ENCODE peak calls at places on chromosomes 2 and 18, in eight cellular contexts. One of them, this sample, is unnamed.

GRCh38 chr2:6412533-6413085 is 453.1 kb downstream of the CMPK2 start:
- DNase-seq in fibroblast of pulmonary artery: no peak
- DNase-seq in pancreas: no peak
- DNase-seq in A549: no peak
- DNase-seq in transverse colon: no peak
- DNase-seq in BJ: no peak
- DNase-seq in HFF-Myc: no peak
- DNase-seq in upper lobe of left lung: no peak
- DNase-seq in this sample: no peak

GRCh38 chr18:13390196-13390595 is 171.6 kb downstream of the LDLRAD4 start:
- DNase-seq in transverse colon: no peak
- DNase-seq in upper lobe of left lung: peak
- DNase-seq in HFF-Myc: no peak
- DNase-seq in pancreas: no peak
- DNase-seq in fibroblast of pulmonary artery: no peak
- DNase-seq in BJ: no peak
- DNase-seq in A549: no peak
- DNase-seq in this sample: no peak

GRCh38 chr2:214674278-214674677 is 135.2 kb downstream of the BARD1 start:
- DNase-seq in upper lobe of left lung: no peak
- DNase-seq in BJ: no peak
- DNase-seq in transverse colon: no peak
- DNase-seq in HFF-Myc: no peak
- DNase-seq in A549: no peak
- DNase-seq in pancreas: no peak
- DNase-seq in fibroblast of pulmonary artery: no peak
- DNase-seq in this sample: no peak

GRCh38 chr2:239814136-239814916 is 210.8 kb downstream of the NDUFA10 start:
- DNase-seq in fibroblast of pulmonary artery: no peak
- DNase-seq in upper lobe of left lung: no peak
- DNase-seq in HFF-Myc: no peak
- DNase-seq in transverse colon: no peak
- DNase-seq in pancreas: no peak
- DNase-seq in BJ: no peak
- DNase-seq in A549: no peak
- DNase-seq in this sample: no peak

GRCh38 chr2:205800257-205800656 is 118.0 kb downstream of the NRP2 start:
- DNase-seq in HFF-Myc: no peak
- DNase-seq in BJ: no peak
- DNase-seq in fibroblast of pulmonary artery: peak
- DNase-seq in A549: no peak
- DNase-seq in transverse colon: no peak
- DNase-seq in pancreas: no peak
- DNase-seq in upper lobe of left lung: no peak
- DNase-seq in this sample: no peak

GRCh38 chr2:205321240-205321639 is 361.1 kb upstream of the NRP2 start:
- DNase-seq in BJ: no peak
- DNase-seq in HFF-Myc: no peak
- DNase-seq in upper lobe of left lung: no peak
- DNase-seq in A549: no peak
- DNase-seq in fibroblast of pulmonary artery: peak
- DNase-seq in transverse colon: no peak
- DNase-seq in pancreas: no peak
- DNase-seq in this sample: no peak

GRCh38 chr2:173161040-173161439 is 85.4 kb downstream of the MAP3K20 start:
- DNase-seq in pancreas: no peak
- DNase-seq in fibroblast of pulmonary artery: peak
- DNase-seq in transverse colon: no peak
- DNase-seq in BJ: no peak
- DNase-seq in upper lobe of left lung: no peak
- DNase-seq in HFF-Myc: no peak
- DNase-seq in A549: no peak
- DNase-seq in this sample: no peak

GRCh38 chr2:120992791-120993555 is 257.3 kb downstream of the GLI2 start:
- DNase-seq in transverse colon: no peak
- DNase-seq in upper lobe of left lung: no peak
- DNase-seq in HFF-Myc: no peak
- DNase-seq in A549: no peak
- DNase-seq in fibroblast of pulmonary artery: no peak
- DNase-seq in pancreas: peak
- DNase-seq in BJ: no peak
- DNase-seq in this sample: no peak

GRCh38 chr2:60531638-60532216 is 21.7 kb downstream of the BCL11A start:
- DNase-seq in BJ: no peak
- DNase-seq in fibroblast of pulmonary artery: no peak
- DNase-seq in transverse colon: peak
- DNase-seq in pancreas: no peak
- DNase-seq in upper lobe of left lung: no peak
- DNase-seq in A549: no peak
- DNase-seq in HFF-Myc: no peak
- DNase-seq in this sample: no peak

GRCh38 chr2:60529111-60529510 is 24.3 kb downstream of the BCL11A start:
- DNase-seq in BJ: no peak
- DNase-seq in pancreas: no peak
- DNase-seq in A549: no peak
- DNase-seq in fibroblast of pulmonary artery: no peak
- DNase-seq in upper lobe of left lung: no peak
- DNase-seq in HFF-Myc: no peak
- DNase-seq in transverse colon: no peak
- DNase-seq in this sample: no peak

GRCh38 chr2:60530660-60531276 is 22.7 kb downstream of the BCL11A start:
- DNase-seq in HFF-Myc: no peak
- DNase-seq in transverse colon: peak
- DNase-seq in A549: no peak
- DNase-seq in fibroblast of pulmonary artery: no peak
- DNase-seq in pancreas: peak
- DNase-seq in upper lobe of left lung: no peak
- DNase-seq in BJ: no peak
- DNase-seq in this sample: peak

GRCh38 chr2:60528366-60528765 is 25.1 kb downstream of the BCL11A start:
- DNase-seq in upper lobe of left lung: no peak
- DNase-seq in transverse colon: no peak
- DNase-seq in A549: no peak
- DNase-seq in pancreas: no peak
- DNase-seq in BJ: no peak
- DNase-seq in HFF-Myc: no peak
- DNase-seq in fibroblast of pulmonary artery: no peak
- DNase-seq in this sample: no peak

GRCh38 chr2:60530228-60530627 is 23.2 kb downstream of the BCL11A start:
- DNase-seq in A549: no peak
- DNase-seq in upper lobe of left lung: peak
- DNase-seq in pancreas: peak
- DNase-seq in BJ: no peak
- DNase-seq in HFF-Myc: no peak
- DNase-seq in transverse colon: peak
- DNase-seq in fibroblast of pulmonary artery: no peak
- DNase-seq in this sample: peak
- H3K4me3 ChIP-seq in A549: no peak
- H3K4me3 ChIP-seq in upper lobe of left lung: no peak
- H3K4me3 ChIP-seq in pancreas: no peak
- H3K4me3 ChIP-seq in BJ: no peak
- H3K4me3 ChIP-seq in HFF-Myc: no peak
- H3K4me3 ChIP-seq in transverse colon: peak
- H3K4me3 ChIP-seq in fibroblast of pulmonary artery: no peak
- H3K4me3 ChIP-seq in this sample: no peak

GRCh38 chr2:114346658-114347057 is 95.8 kb upstream of the DPP10 start:
- DNase-seq in fibroblast of pulmonary artery: no peak
- DNase-seq in pancreas: no peak
- DNase-seq in HFF-Myc: no peak
- DNase-seq in upper lobe of left lung: no peak
- DNase-seq in BJ: no peak
- DNase-seq in transverse colon: no peak
- DNase-seq in A549: no peak
- DNase-seq in this sample: no peak
- H3K4me3 ChIP-seq in fibroblast of pulmonary artery: no peak
- H3K4me3 ChIP-seq in pancreas: no peak
- H3K4me3 ChIP-seq in HFF-Myc: no peak
- H3K4me3 ChIP-seq in upper lobe of left lung: no peak
- H3K4me3 ChIP-seq in BJ: no peak
- H3K4me3 ChIP-seq in transverse colon: no peak
- H3K4me3 ChIP-seq in A549: no peak
- H3K4me3 ChIP-seq in this sample: no peak

GRCh38 chr2:176173679-176174381 is 14.6 kb upstream of the HOXD1 start:
- DNase-seq in BJ: no peak
- DNase-seq in HFF-Myc: no peak
- DNase-seq in upper lobe of left lung: no peak
- DNase-seq in fibroblast of pulmonary artery: no peak
- DNase-seq in transverse colon: no peak
- DNase-seq in A549: no peak
- DNase-seq in pancreas: no peak
- DNase-seq in this sample: no peak
- H3K4me3 ChIP-seq in BJ: no peak
- H3K4me3 ChIP-seq in HFF-Myc: no peak
- H3K4me3 ChIP-seq in upper lobe of left lung: no peak
- H3K4me3 ChIP-seq in fibroblast of pulmonary artery: no peak
- H3K4me3 ChIP-seq in transverse colon: no peak
- H3K4me3 ChIP-seq in A549: no peak
- H3K4me3 ChIP-seq in pancreas: no peak
- H3K4me3 ChIP-seq in this sample: no peak

DNA sequence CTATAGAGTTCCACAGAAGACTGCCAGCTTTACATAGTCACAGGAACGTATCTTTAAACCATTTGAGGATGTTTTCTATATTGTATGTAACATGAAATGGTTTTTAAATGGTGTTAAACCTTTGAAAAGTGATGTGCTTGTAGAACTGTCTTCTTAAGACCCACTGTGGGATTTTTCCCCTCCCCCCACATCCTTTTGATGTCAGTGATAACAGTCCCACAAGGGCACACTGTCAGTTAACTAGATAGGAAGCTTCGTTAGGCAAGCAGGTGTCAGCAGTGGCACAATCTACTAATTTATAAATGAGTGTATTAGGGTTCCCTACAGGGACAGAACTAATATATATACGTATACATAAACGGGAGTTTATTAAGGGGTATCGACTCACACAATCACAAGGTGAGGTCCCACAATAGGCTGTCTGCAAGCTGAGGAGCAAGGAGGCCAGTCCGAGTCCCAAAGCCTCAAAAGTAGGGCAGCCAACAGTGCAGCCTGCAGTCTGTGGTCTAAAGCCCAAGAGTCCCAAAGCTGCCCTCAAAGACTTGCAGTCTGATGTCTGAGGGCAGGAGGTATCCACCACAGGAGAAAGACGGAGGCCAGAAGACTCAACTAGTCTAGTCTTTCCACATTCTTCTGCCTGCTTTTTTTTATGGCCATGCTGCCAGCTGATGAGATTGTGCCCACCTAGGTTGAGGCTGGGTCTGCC is 23.8 kb upstream of the HNRNPLL start:
- DNase-seq in A549: no peak
- DNase-seq in pancreas: no peak
- DNase-seq in HFF-Myc: no peak
- DNase-seq in BJ: no peak
- DNase-seq in fibroblast of pulmonary artery: no peak
- DNase-seq in upper lobe of left lung: no peak
- DNase-seq in transverse colon: no peak
- DNase-seq in this sample: peak
- H3K4me3 ChIP-seq in A549: no peak
- H3K4me3 ChIP-seq in pancreas: no peak
- H3K4me3 ChIP-seq in HFF-Myc: no peak
- H3K4me3 ChIP-seq in BJ: no peak
- H3K4me3 ChIP-seq in fibroblast of pulmonary artery: no peak
- H3K4me3 ChIP-seq in upper lobe of left lung: no peak
- H3K4me3 ChIP-seq in transverse colon: no peak
- H3K4me3 ChIP-seq in this sample: no peak

GRCh38 chr2:219570924-219571310 is 422 bp downstream of the OBSL1 start:
- DNase-seq in upper lobe of left lung: peak
- DNase-seq in HFF-Myc: no peak
- DNase-seq in BJ: no peak
- DNase-seq in fibroblast of pulmonary artery: peak
- DNase-seq in transverse colon: no peak
- DNase-seq in A549: no peak
- DNase-seq in pancreas: no peak
- DNase-seq in this sample: no peak

GRCh38 chr2:219572237-219573001 is at the start of gene INHA:
- DNase-seq in upper lobe of left lung: peak
- DNase-seq in HFF-Myc: no peak
- DNase-seq in transverse colon: no peak
- DNase-seq in BJ: no peak
- DNase-seq in fibroblast of pulmonary artery: no peak
- DNase-seq in pancreas: no peak
- DNase-seq in A549: no peak
- DNase-seq in this sample: no peak

GRCh38 chr2:219570194-219570923 is 980 bp downstream of the OBSL1 start:
- DNase-seq in upper lobe of left lung: peak
- DNase-seq in fibroblast of pulmonary artery: peak
- DNase-seq in HFF-Myc: no peak
- DNase-seq in pancreas: no peak
- DNase-seq in transverse colon: peak
- DNase-seq in A549: peak
- DNase-seq in BJ: no peak
- DNase-seq in this sample: no peak

GRCh38 chr2:219573166-219573565 is 1.1 kb downstream of the INHA start:
- DNase-seq in BJ: no peak
- DNase-seq in fibroblast of pulmonary artery: no peak
- DNase-seq in upper lobe of left lung: no peak
- DNase-seq in HFF-Myc: no peak
- DNase-seq in pancreas: no peak
- DNase-seq in transverse colon: no peak
- DNase-seq in A549: no peak
- DNase-seq in this sample: no peak

DNA sequence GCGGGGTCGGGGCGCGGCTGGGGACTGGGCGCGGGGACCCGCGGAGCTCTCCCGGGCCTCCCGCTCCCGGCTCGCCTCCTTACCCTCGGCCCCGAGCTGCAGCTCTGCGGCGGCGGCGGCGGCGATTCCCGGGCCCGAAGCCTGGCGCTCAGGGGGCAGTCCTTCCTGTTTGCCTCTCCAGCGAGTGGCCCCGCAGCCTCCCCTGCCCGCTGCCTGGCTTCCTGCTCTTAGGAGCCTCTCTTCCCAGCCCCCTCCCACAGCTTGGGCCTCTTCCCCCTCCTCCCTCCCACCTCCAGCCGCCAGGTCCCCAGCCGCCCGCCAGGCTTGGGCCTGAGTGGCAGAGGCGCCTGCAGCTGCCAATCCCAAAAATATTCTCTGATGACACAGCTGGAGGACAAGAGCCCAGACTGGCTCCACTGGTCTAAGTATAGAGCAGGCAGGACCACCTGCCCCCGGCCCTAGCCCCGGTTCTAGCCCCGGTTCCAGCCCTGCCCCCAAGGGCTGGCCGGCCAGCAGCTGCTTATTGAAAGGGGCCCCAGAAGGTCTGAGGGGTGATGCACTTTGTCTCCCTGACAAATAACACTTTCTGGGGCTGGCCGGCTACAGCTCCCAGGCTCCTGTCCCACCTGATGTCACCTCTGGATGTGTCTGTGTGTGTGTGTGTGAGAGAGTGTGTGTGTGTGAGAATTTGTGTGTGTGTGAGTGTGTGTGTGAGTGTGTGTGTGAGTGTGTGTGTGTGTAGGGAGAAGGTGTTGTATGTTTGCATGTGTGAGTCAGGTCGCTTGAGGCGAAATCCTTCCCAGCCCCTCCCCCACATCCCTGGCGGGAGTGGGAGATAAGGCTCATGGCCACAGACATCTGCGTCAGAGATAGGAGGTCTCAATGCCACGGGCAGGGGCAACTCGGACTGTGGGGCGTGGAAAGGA is at the start of gene OBSL1:
- DNase-seq in BJ: no peak
- DNase-seq in HFF-Myc: peak
- DNase-seq in transverse colon: peak
- DNase-seq in A549: peak
- DNase-seq in upper lobe of left lung: peak
- DNase-seq in pancreas: peak
- DNase-seq in fibroblast of pulmonary artery: peak
- DNase-seq in this sample: no peak
- H3K4me3 ChIP-seq in BJ: peak
- H3K4me3 ChIP-seq in HFF-Myc: peak
- H3K4me3 ChIP-seq in transverse colon: peak
- H3K4me3 ChIP-seq in A549: peak
- H3K4me3 ChIP-seq in upper lobe of left lung: peak
- H3K4me3 ChIP-seq in pancreas: peak
- H3K4me3 ChIP-seq in fibroblast of pulmonary artery: peak
- H3K4me3 ChIP-seq in this sample: peak

This sample was measured in Peyer's patch.